ENCODE peak calls at places on chromosome 18, in ten cellular contexts. S, L, V, N, A, F, T, C, U and E are unnamed samples.

GRCh38 chr18:79595876-79596374 is 83.7 kb upstream of the CTDP1 start:
- DNase-seq in V (no peak), U (no peak), C (no peak), N (no peak), A (no peak), T (no peak), S (no peak), L (no peak), F (no peak), E (no peak)

GRCh38 chr18:28412521-28412920 is 235.6 kb upstream of the CDH2 start:
- DNase-seq in L (no peak), T (no peak), U (no peak), C (no peak), F (no peak), S (no peak), N (no peak), A (no peak), V (peak), E (no peak)

GRCh38 chr18:77559274-77559910 is 309.7 kb downstream of the GALR1 start:
- DNase-seq in C (no peak), A (no peak), L (no peak), N (no peak), U (no peak), V (no peak), F (no peak), T (no peak), S (peak), E (no peak)

GRCh38 chr18:12990128-12990485 is 1.1 kb upstream of the CEP192 start:
- DNase-seq in T (no peak), U (no peak), V (no peak), N (no peak), F (peak), L (no peak), C (no peak), S (peak), A (no peak), E (no peak)

GRCh38 chr18:51070545-51070944 is 40.5 kb downstream of the SMAD4 start:
- DNase-seq in N (peak), A (no peak), V (peak), T (no peak), L (no peak), C (peak), F (no peak), U (no peak), S (no peak), E (peak)

GRCh38 chr18:7872569-7872968 is 305.5 kb downstream of the PTPRM start:
- DNase-seq in U (no peak), A (peak), F (no peak), N (peak), L (peak), S (peak), T (peak), V (peak), C (peak), E (peak)

GRCh38 chr18:63540131-63540530 is 2.0 kb upstream of the SERPINB12 start:
- DNase-seq in S (no peak), U (no peak), V (peak), A (no peak), N (peak), T (no peak), F (no peak), L (no peak), C (no peak), E (peak)

GRCh38 chr18:25289040-25289631 is 62.8 kb downstream of the ZNF521 start:
- DNase-seq in V (peak), S (no peak), U (no peak), L (no peak), F (no peak), N (peak), C (no peak), T (no peak), A (no peak), E (peak)

GRCh38 chr18:23131693-23132319 is 3.5 kb upstream of the CABLES1 start:
- DNase-seq in A (peak), F (no peak), V (peak), C (peak), S (peak), L (no peak), T (peak), U (no peak), N (peak), E (peak)

GRCh38 chr18:77119851-77120491 is 12.6 kb downstream of the MBP start:
- DNase-seq in L (no peak), S (no peak), N (no peak), A (no peak), V (no peak), U (no peak), F (no peak), T (no peak), C (no peak), E (no peak)

GRCh38 chr18:57073516-57074187 is 73.2 kb upstream of the BOD1L2 start:
- DNase-seq in N (no peak), A (no peak), C (no peak), F (no peak), S (no peak), V (no peak), L (no peak), T (no peak), U (no peak), E (no peak)

GRCh38 chr18:57776767-57777166 is 26.3 kb downstream of the ATP8B1 start:
- DNase-seq in U (no peak), N (no peak), S (peak), F (no peak), L (no peak), T (no peak), A (no peak), V (peak), C (no peak), E (no peak)

GRCh38 chr18:38301621-38302020 is 736.0 kb upstream of the CELF4 start:
- DNase-seq in A (no peak), U (no peak), L (no peak), V (no peak), C (no peak), F (no peak), T (no peak), S (no peak), N (no peak), E (no peak)

GRCh38 chr18:35117372-35117771 is 76.2 kb downstream of the MAPRE2 start:
- DNase-seq in F (no peak), S (no peak), C (no peak), N (no peak), V (no peak), T (no peak), A (no peak), U (no peak), L (no peak), E (no peak)

GRCh38 chr18:59008302-59008974 is 131.2 kb upstream of the SEC11C start:
- DNase-seq in C (no peak), U (no peak), L (peak), A (peak), V (peak), T (no peak), S (peak), F (no peak), N (peak), E (peak)

GRCh38 chr18:48459016-48459415 is 49.8 kb upstream of the ZBTB7C start:
- DNase-seq in F (no peak), N (no peak), C (no peak), S (peak), V (no peak), A (no peak), U (no peak), T (no peak), L (no peak), E (no peak)

GRCh38 chr18:801137-801536 is 10.9 kb downstream of the YES1 start:
- DNase-seq in F (no peak), U (no peak), L (no peak), A (no peak), S (no peak), N (no peak), V (no peak), C (no peak), T (no peak), E (no peak)

GRCh38 chr18:21004721-21005120 is 106.9 kb downstream of the ROCK1 start:
- DNase-seq in V (peak), S (peak), C (no peak), U (no peak), A (no peak), T (no peak), F (no peak), N (peak), L (peak), E (peak)

GRCh38 chr18:28177828-28178635 is 1.1 kb upstream of the CDH2 start:
- DNase-seq in T (peak), S (peak), F (no peak), N (no peak), U (no peak), A (peak), L (peak), V (peak), C (peak), E (peak)

GRCh38 chr18:63879684-63880083 is 7.8 kb upstream of the SERPINB2 start:
- DNase-seq in C (no peak), L (no peak), F (no peak), N (no peak), U (no peak), A (no peak), T (no peak), V (no peak), S (no peak), E (no peak)

GRCh38 chr18:26482567-26482966 is 65.8 kb downstream of the KCTD1 start:
- DNase-seq in N (no peak), L (no peak), U (no peak), S (peak), T (no peak), F (no peak), C (peak), A (no peak), V (no peak), E (no peak)

GRCh38 chr18:71115261-71115660 is 826.4 kb downstream of the SOCS6 start:
- DNase-seq in S (no peak), U (no peak), A (no peak), C (no peak), L (no peak), F (no peak), N (no peak), V (no peak), T (no peak), E (no peak)

GRCh38 chr18:58148954-58149471 is 105.0 kb downstream of the NEDD4L start:
- DNase-seq in T (no peak), C (no peak), A (no peak), F (no peak), L (no peak), U (no peak), S (peak), V (no peak), N (no peak), E (no peak)

GRCh38 chr18:58892536-58892935 is 27.9 kb downstream of the ZNF532 start:
- DNase-seq in L (no peak), F (no peak), A (no peak), U (no peak), S (no peak), T (no peak), N (no peak), C (no peak), V (no peak), E (no peak)

GRCh38 chr18:10524507-10525425 is 1.1 kb upstream of the NAPG start:
- DNase-seq in T (no peak), C (peak), A (no peak), F (no peak), U (no peak), V (peak), L (no peak), N (no peak), S (peak), E (no peak)

GRCh38 chr18:24674236-24675004 is 214.0 kb downstream of the HRH4 start:
- DNase-seq in F (no peak), C (no peak), T (no peak), V (no peak), L (no peak), N (no peak), A (no peak), S (no peak), U (no peak), E (no peak)

GRCh38 chr18:37553633-37554398 is 11.8 kb downstream of the CELF4 start:
- DNase-seq in L (no peak), F (no peak), S (no peak), C (no peak), N (no peak), U (no peak), A (no peak), V (no peak), T (no peak), E (no peak)

GRCh38 chr18:69088971-69089370 is 291.1 kb downstream of the CCDC102B start:
- DNase-seq in N (no peak), U (no peak), F (no peak), L (no peak), A (no peak), V (no peak), S (no peak), T (no peak), C (no peak), E (no peak)

GRCh38 chr18:57466745-57467144 is 31.6 kb downstream of the ONECUT2 start:
- DNase-seq in F (no peak), C (no peak), S (peak), V (no peak), N (no peak), L (no peak), T (no peak), U (no peak), A (no peak), E (no peak)

GRCh38 chr18:79388043-79388442 is 7.7 kb upstream of the NFATC1 start:
- DNase-seq in C (no peak), S (no peak), U (no peak), N (no peak), T (no peak), V (no peak), A (no peak), L (no peak), F (no peak), E (no peak)

GRCh38 chr18:48887905-48888531 is 62.7 kb downstream of the SMAD7 start:
- DNase-seq in L (no peak), N (no peak), U (no peak), V (no peak), A (no peak), C (no peak), T (no peak), S (no peak), F (no peak), E (no peak)

GRCh38 chr18:9428862-9429661 is 46.3 kb upstream of the RALBP1 start:
- DNase-seq in U (no peak), S (no peak), F (no peak), V (peak), C (no peak), A (no peak), L (no peak), N (no peak), T (no peak), E (peak)

GRCh38 chr18:76988015-76988826 is 144.4 kb downstream of the MBP start:
- DNase-seq in N (no peak), T (no peak), A (no peak), L (no peak), U (no peak), F (no peak), V (no peak), C (no peak), S (no peak), E (no peak)

GRCh38 chr18:47287911-47288635 is 36.6 kb upstream of the SKOR2 start:
- DNase-seq in F (no peak), S (peak), U (no peak), L (no peak), A (peak), N (no peak), C (no peak), V (no peak), T (no peak), E (no peak)

GRCh38 chr18:79607361-79607930 is 72.2 kb upstream of the CTDP1 start:
- DNase-seq in F (no peak), S (no peak), N (no peak), A (no peak), L (no peak), C (no peak), U (no peak), T (no peak), V (no peak), E (no peak)